ENCODE peak calls at places on chromosomes 7 and 10, in ten cellular contexts. One of them, this sample, is unnamed.

GRCh38 chr10:133199992-133200611 is 29.9 kb upstream of the UTF1 start:
- DNase-seq in colonic mucosa: no peak
- DNase-seq in choroid plexus epithelial cell: no peak
- DNase-seq in body of pancreas: no peak
- DNase-seq in tibial nerve: no peak
- DNase-seq in uterus: no peak
- DNase-seq in dorsolateral prefrontal cortex: no peak
- DNase-seq in hepatocyte: no peak
- DNase-seq in fibroblast of lung: no peak
- DNase-seq in aorta: no peak
- DNase-seq in this sample: no peak

GRCh38 chr10:27251554-27251953 is 11.0 kb upstream of the ACBD5 start:
- DNase-seq in colonic mucosa: no peak
- DNase-seq in choroid plexus epithelial cell: no peak
- DNase-seq in body of pancreas: no peak
- DNase-seq in tibial nerve: no peak
- DNase-seq in uterus: no peak
- DNase-seq in dorsolateral prefrontal cortex: no peak
- DNase-seq in hepatocyte: no peak
- DNase-seq in fibroblast of lung: no peak
- DNase-seq in aorta: no peak
- DNase-seq in this sample: no peak

GRCh38 chr10:128727114-128727513 is 600.9 kb upstream of the MKI67 start:
- DNase-seq in colonic mucosa: no peak
- DNase-seq in choroid plexus epithelial cell: no peak
- DNase-seq in body of pancreas: no peak
- DNase-seq in tibial nerve: no peak
- DNase-seq in uterus: no peak
- DNase-seq in dorsolateral prefrontal cortex: no peak
- DNase-seq in hepatocyte: no peak
- DNase-seq in fibroblast of lung: no peak
- DNase-seq in aorta: no peak
- DNase-seq in this sample: no peak

GRCh38 chr7:54888067-54888735 is 129.2 kb upstream of the SEC61G start:
- DNase-seq in colonic mucosa: no peak
- DNase-seq in choroid plexus epithelial cell: no peak
- DNase-seq in body of pancreas: no peak
- DNase-seq in tibial nerve: no peak
- DNase-seq in uterus: no peak
- DNase-seq in dorsolateral prefrontal cortex: peak
- DNase-seq in hepatocyte: no peak
- DNase-seq in fibroblast of lung: no peak
- DNase-seq in aorta: no peak
- DNase-seq in this sample: peak

GRCh38 chr7:105932835-105933477 is 30.1 kb upstream of the CDHR3 start:
- DNase-seq in colonic mucosa: peak
- DNase-seq in choroid plexus epithelial cell: peak
- DNase-seq in body of pancreas: no peak
- DNase-seq in tibial nerve: no peak
- DNase-seq in uterus: no peak
- DNase-seq in dorsolateral prefrontal cortex: peak
- DNase-seq in hepatocyte: no peak
- DNase-seq in fibroblast of lung: peak
- DNase-seq in aorta: peak
- DNase-seq in this sample: peak

GRCh38 chr10:114208351-114208750 is 29.2 kb downstream of the TDRD1 start:
- DNase-seq in colonic mucosa: no peak
- DNase-seq in choroid plexus epithelial cell: no peak
- DNase-seq in body of pancreas: no peak
- DNase-seq in tibial nerve: no peak
- DNase-seq in uterus: no peak
- DNase-seq in dorsolateral prefrontal cortex: no peak
- DNase-seq in hepatocyte: no peak
- DNase-seq in fibroblast of lung: no peak
- DNase-seq in aorta: no peak
- DNase-seq in this sample: no peak

GRCh38 chr10:99008106-99008505 is 227.5 kb downstream of the HPSE2 start:
- DNase-seq in colonic mucosa: no peak
- DNase-seq in choroid plexus epithelial cell: no peak
- DNase-seq in body of pancreas: no peak
- DNase-seq in tibial nerve: no peak
- DNase-seq in uterus: no peak
- DNase-seq in dorsolateral prefrontal cortex: no peak
- DNase-seq in hepatocyte: no peak
- DNase-seq in fibroblast of lung: peak
- DNase-seq in aorta: no peak
- DNase-seq in this sample: peak

GRCh38 chr10:7708832-7709231 is 5.7 kb downstream of the ITIH2 start:
- DNase-seq in colonic mucosa: no peak
- DNase-seq in choroid plexus epithelial cell: no peak
- DNase-seq in body of pancreas: no peak
- DNase-seq in tibial nerve: no peak
- DNase-seq in uterus: no peak
- DNase-seq in dorsolateral prefrontal cortex: no peak
- DNase-seq in hepatocyte: no peak
- DNase-seq in fibroblast of lung: no peak
- DNase-seq in aorta: no peak
- DNase-seq in this sample: no peak

GRCh38 chr7:123548406-123548805 is 9.2 kb downstream of the NDUFA5 start:
- DNase-seq in colonic mucosa: no peak
- DNase-seq in choroid plexus epithelial cell: no peak
- DNase-seq in body of pancreas: no peak
- DNase-seq in tibial nerve: no peak
- DNase-seq in uterus: no peak
- DNase-seq in dorsolateral prefrontal cortex: no peak
- DNase-seq in hepatocyte: no peak
- DNase-seq in fibroblast of lung: no peak
- DNase-seq in aorta: no peak
- DNase-seq in this sample: no peak

GRCh38 chr10:15427836-15428414 is 56.8 kb upstream of the FAM171A1 start:
- DNase-seq in colonic mucosa: no peak
- DNase-seq in choroid plexus epithelial cell: peak
- DNase-seq in body of pancreas: no peak
- DNase-seq in tibial nerve: no peak
- DNase-seq in uterus: no peak
- DNase-seq in dorsolateral prefrontal cortex: no peak
- DNase-seq in hepatocyte: peak
- DNase-seq in fibroblast of lung: peak
- DNase-seq in aorta: no peak
- DNase-seq in this sample: peak

GRCh38 chr10:35331894-35332640 is 4.2 kb upstream of the CCNY start:
- DNase-seq in colonic mucosa: no peak
- DNase-seq in choroid plexus epithelial cell: peak
- DNase-seq in body of pancreas: no peak
- DNase-seq in tibial nerve: no peak
- DNase-seq in uterus: peak
- DNase-seq in dorsolateral prefrontal cortex: no peak
- DNase-seq in hepatocyte: peak
- DNase-seq in fibroblast of lung: peak
- DNase-seq in aorta: no peak
- DNase-seq in this sample: peak

DNA sequence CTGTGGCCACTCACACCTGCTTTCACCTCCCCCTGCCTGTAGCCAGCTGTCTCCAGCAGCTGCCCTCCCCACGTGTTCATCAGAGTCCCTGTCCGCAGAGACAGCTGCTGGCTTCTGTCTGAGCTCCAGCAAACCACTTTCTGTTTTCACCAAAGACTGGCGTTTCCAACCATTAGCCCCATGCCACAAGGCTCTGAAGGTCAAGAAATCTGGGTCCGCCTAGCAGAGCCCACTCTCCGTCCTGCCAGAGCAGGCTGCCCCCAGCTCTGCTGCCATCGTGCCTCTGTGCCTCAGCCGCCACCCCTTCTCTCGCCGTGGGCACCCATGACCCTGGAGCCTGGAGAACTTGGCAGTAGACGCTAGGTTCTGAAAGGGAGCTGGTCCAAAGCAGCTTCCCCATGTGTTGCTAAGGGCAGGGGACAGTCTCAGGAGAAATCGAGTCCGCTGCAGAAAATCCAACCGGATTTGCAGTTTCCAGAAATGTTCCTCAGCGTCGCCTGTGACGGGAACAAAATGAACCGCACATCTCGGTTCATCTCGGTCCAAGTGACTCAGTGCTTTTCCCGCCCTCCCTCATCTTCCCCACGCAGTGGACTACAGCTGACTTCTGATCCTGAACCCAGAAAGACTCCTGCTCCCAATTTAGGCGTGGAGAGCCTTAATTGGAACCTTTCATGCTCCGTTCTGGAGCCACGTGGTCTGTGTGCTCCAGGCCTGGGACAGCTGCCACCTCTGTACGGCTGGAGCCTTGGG is 28.0 kb downstream of the TMEM120A start:
- DNase-seq in colonic mucosa: peak
- DNase-seq in choroid plexus epithelial cell: no peak
- DNase-seq in body of pancreas: no peak
- DNase-seq in tibial nerve: no peak
- DNase-seq in uterus: peak
- DNase-seq in dorsolateral prefrontal cortex: no peak
- DNase-seq in hepatocyte: peak
- DNase-seq in fibroblast of lung: peak
- DNase-seq in aorta: peak
- DNase-seq in this sample: peak
- H3K4me3 ChIP-seq in colonic mucosa: no peak
- H3K4me3 ChIP-seq in choroid plexus epithelial cell: no peak
- H3K4me3 ChIP-seq in body of pancreas: no peak
- H3K4me3 ChIP-seq in tibial nerve: no peak
- H3K4me3 ChIP-seq in uterus: peak
- H3K4me3 ChIP-seq in dorsolateral prefrontal cortex: no peak
- H3K4me3 ChIP-seq in hepatocyte: no peak
- H3K4me3 ChIP-seq in fibroblast of lung: no peak
- H3K4me3 ChIP-seq in aorta: no peak
- H3K4me3 ChIP-seq in this sample: no peak

GRCh38 chr7:156642306-156643045 is 1.9 kb downstream of the RNF32 start:
- DNase-seq in colonic mucosa: no peak
- DNase-seq in choroid plexus epithelial cell: no peak
- DNase-seq in body of pancreas: no peak
- DNase-seq in tibial nerve: no peak
- DNase-seq in uterus: no peak
- DNase-seq in dorsolateral prefrontal cortex: no peak
- DNase-seq in hepatocyte: no peak
- DNase-seq in fibroblast of lung: no peak
- DNase-seq in aorta: no peak
- DNase-seq in this sample: no peak
- H3K4me3 ChIP-seq in colonic mucosa: no peak
- H3K4me3 ChIP-seq in choroid plexus epithelial cell: no peak
- H3K4me3 ChIP-seq in body of pancreas: no peak
- H3K4me3 ChIP-seq in tibial nerve: no peak
- H3K4me3 ChIP-seq in uterus: no peak
- H3K4me3 ChIP-seq in dorsolateral prefrontal cortex: no peak
- H3K4me3 ChIP-seq in hepatocyte: no peak
- H3K4me3 ChIP-seq in fibroblast of lung: no peak
- H3K4me3 ChIP-seq in aorta: no peak
- H3K4me3 ChIP-seq in this sample: no peak

DNA sequence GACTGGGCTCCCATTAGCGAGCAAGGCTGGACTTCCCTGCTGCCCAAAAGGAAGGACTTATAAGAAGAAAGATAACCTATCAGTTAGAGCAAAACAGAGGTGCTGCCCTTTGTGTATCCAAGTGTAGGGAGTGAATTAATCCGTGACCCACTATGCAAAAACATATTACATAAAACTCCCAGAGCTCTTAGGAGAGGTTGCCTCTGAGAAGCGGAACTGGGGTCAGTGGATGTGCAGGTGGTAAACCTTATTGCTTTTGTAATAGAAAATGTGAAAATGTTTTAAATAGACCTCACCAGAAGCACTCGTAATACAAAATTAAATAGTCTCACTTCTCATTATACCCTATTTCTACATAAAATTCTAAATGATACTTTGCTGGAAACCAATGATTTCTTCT is 17.1 kb upstream of the IL6 start:
- DNase-seq in colonic mucosa: no peak
- DNase-seq in choroid plexus epithelial cell: no peak
- DNase-seq in body of pancreas: no peak
- DNase-seq in tibial nerve: no peak
- DNase-seq in uterus: no peak
- DNase-seq in dorsolateral prefrontal cortex: no peak
- DNase-seq in hepatocyte: no peak
- DNase-seq in fibroblast of lung: no peak
- DNase-seq in aorta: no peak
- DNase-seq in this sample: no peak
- H3K4me3 ChIP-seq in colonic mucosa: no peak
- H3K4me3 ChIP-seq in choroid plexus epithelial cell: no peak
- H3K4me3 ChIP-seq in body of pancreas: no peak
- H3K4me3 ChIP-seq in tibial nerve: no peak
- H3K4me3 ChIP-seq in uterus: no peak
- H3K4me3 ChIP-seq in dorsolateral prefrontal cortex: no peak
- H3K4me3 ChIP-seq in hepatocyte: no peak
- H3K4me3 ChIP-seq in fibroblast of lung: no peak
- H3K4me3 ChIP-seq in aorta: no peak
- H3K4me3 ChIP-seq in this sample: no peak

GRCh38 chr7:128937647-128938523 is at the start of gene IRF5:
- DNase-seq in colonic mucosa: peak
- DNase-seq in choroid plexus epithelial cell: no peak
- DNase-seq in body of pancreas: peak
- DNase-seq in tibial nerve: no peak
- DNase-seq in uterus: no peak
- DNase-seq in dorsolateral prefrontal cortex: no peak
- DNase-seq in hepatocyte: peak
- DNase-seq in fibroblast of lung: no peak
- DNase-seq in aorta: peak
- DNase-seq in this sample: peak

GRCh38 chr7:128934361-128935352 is 3.1 kb upstream of the IRF5 start:
- DNase-seq in colonic mucosa: no peak
- DNase-seq in choroid plexus epithelial cell: no peak
- DNase-seq in body of pancreas: no peak
- DNase-seq in tibial nerve: no peak
- DNase-seq in uterus: no peak
- DNase-seq in dorsolateral prefrontal cortex: no peak
- DNase-seq in hepatocyte: no peak
- DNase-seq in fibroblast of lung: no peak
- DNase-seq in aorta: no peak
- DNase-seq in this sample: no peak

GRCh38 chr7:128937271-128937646 is 468 bp upstream of the IRF5 start:
- DNase-seq in colonic mucosa: no peak
- DNase-seq in choroid plexus epithelial cell: no peak
- DNase-seq in body of pancreas: no peak
- DNase-seq in tibial nerve: no peak
- DNase-seq in uterus: no peak
- DNase-seq in dorsolateral prefrontal cortex: no peak
- DNase-seq in hepatocyte: no peak
- DNase-seq in fibroblast of lung: no peak
- DNase-seq in aorta: no peak
- DNase-seq in this sample: no peak

GRCh38 chr7:128938524-128939074 is 872 bp downstream of the IRF5 start:
- DNase-seq in colonic mucosa: peak
- DNase-seq in choroid plexus epithelial cell: no peak
- DNase-seq in body of pancreas: no peak
- DNase-seq in tibial nerve: no peak
- DNase-seq in uterus: no peak
- DNase-seq in dorsolateral prefrontal cortex: no peak
- DNase-seq in hepatocyte: no peak
- DNase-seq in fibroblast of lung: no peak
- DNase-seq in aorta: no peak
- DNase-seq in this sample: no peak

DNA sequence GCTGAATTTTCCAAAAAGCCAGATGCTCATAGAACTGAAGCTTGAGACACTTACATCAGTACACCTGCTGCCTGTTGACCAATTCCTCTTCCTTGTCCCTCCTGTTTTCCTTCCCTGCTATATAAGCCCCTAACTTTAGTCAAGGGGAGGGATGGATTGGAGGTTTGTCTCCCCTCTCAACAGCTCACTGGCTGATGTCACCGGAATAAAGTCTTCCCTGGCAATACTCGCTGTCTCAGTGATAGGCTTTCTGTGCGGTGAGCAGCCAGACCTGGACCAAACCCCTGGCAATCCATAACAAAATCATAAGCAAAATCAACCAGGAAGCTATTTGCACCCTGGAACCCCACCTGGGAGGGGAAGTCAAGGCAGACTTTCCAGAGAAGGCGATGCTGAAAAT is 929 bp upstream of the IRF5 start:
- DNase-seq in colonic mucosa: no peak
- DNase-seq in choroid plexus epithelial cell: no peak
- DNase-seq in body of pancreas: no peak
- DNase-seq in tibial nerve: no peak
- DNase-seq in uterus: no peak
- DNase-seq in dorsolateral prefrontal cortex: no peak
- DNase-seq in hepatocyte: no peak
- DNase-seq in fibroblast of lung: no peak
- DNase-seq in aorta: no peak
- DNase-seq in this sample: no peak
- H3K4me3 ChIP-seq in colonic mucosa: no peak
- H3K4me3 ChIP-seq in choroid plexus epithelial cell: no peak
- H3K4me3 ChIP-seq in body of pancreas: no peak
- H3K4me3 ChIP-seq in tibial nerve: no peak
- H3K4me3 ChIP-seq in uterus: no peak
- H3K4me3 ChIP-seq in dorsolateral prefrontal cortex: no peak
- H3K4me3 ChIP-seq in hepatocyte: no peak
- H3K4me3 ChIP-seq in fibroblast of lung: no peak
- H3K4me3 ChIP-seq in aorta: no peak
- H3K4me3 ChIP-seq in this sample: no peak

This sample was measured in foreskin fibroblast.